ENCODE peak calls at places on chromosomes 12 and 14, in six cellular contexts. One of them, this sample, is unnamed. For H3K36me3, the result is how much of the 10 kb centered on the place peaks cover.

GRCh38 chr14:53295985-53296582 is 143.0 kb upstream of the DDHD1 start:
- DNase-seq in lower lobe of right lung: no peak
- DNase-seq in hepatocyte: peak
- DNase-seq in transverse colon: no peak
- DNase-seq in heart right ventricle: peak
- DNase-seq in psoas muscle: no peak
- DNase-seq in this sample: peak

GRCh38 chr14:73235531-73236155 is 1.7 kb upstream of the PAPLN start:
- DNase-seq in lower lobe of right lung: no peak
- DNase-seq in hepatocyte: peak
- DNase-seq in transverse colon: no peak
- DNase-seq in heart right ventricle: no peak
- DNase-seq in psoas muscle: peak
- DNase-seq in this sample: no peak

GRCh38 chr14:73465833-73466532 is 7.6 kb upstream of the NUMB start:
- DNase-seq in lower lobe of right lung: no peak
- DNase-seq in hepatocyte: no peak
- DNase-seq in transverse colon: no peak
- DNase-seq in heart right ventricle: no peak
- DNase-seq in psoas muscle: no peak
- DNase-seq in this sample: no peak

GRCh38 chr14:68249534-68250517 is 430.2 kb downstream of the RAD51B start:
- DNase-seq in lower lobe of right lung: no peak
- DNase-seq in hepatocyte: peak
- DNase-seq in transverse colon: no peak
- DNase-seq in heart right ventricle: no peak
- DNase-seq in psoas muscle: no peak
- DNase-seq in this sample: no peak

GRCh38 chr12:53078425-53079225 is 565 bp downstream of the SPRYD3 start:
- DNase-seq in lower lobe of right lung: no peak
- DNase-seq in hepatocyte: no peak
- DNase-seq in transverse colon: peak
- DNase-seq in heart right ventricle: no peak
- DNase-seq in psoas muscle: no peak
- DNase-seq in this sample: no peak

GRCh38 chr12:52615208-52615868 is 3.0 kb downstream of the KRT73 start:
- DNase-seq in lower lobe of right lung: no peak
- DNase-seq in hepatocyte: no peak
- DNase-seq in transverse colon: no peak
- DNase-seq in heart right ventricle: no peak
- DNase-seq in psoas muscle: no peak
- DNase-seq in this sample: no peak

GRCh38 chr12:4449862-4450222 is 4.2 kb upstream of the FGF6 start:
- DNase-seq in lower lobe of right lung: no peak
- DNase-seq in hepatocyte: no peak
- DNase-seq in transverse colon: peak
- DNase-seq in heart right ventricle: no peak
- DNase-seq in psoas muscle: no peak
- DNase-seq in this sample: no peak

GRCh38 chr14:53953828-53954550 is 2.6 kb downstream of the BMP4 start:
- DNase-seq in lower lobe of right lung: peak
- DNase-seq in hepatocyte: peak
- DNase-seq in transverse colon: peak
- DNase-seq in heart right ventricle: peak
- DNase-seq in psoas muscle: peak
- DNase-seq in this sample: no peak

GRCh38 chr12:124512667-124513296 is 54.6 kb downstream of the NCOR2 start:
- DNase-seq in lower lobe of right lung: peak
- DNase-seq in hepatocyte: peak
- DNase-seq in transverse colon: peak
- DNase-seq in heart right ventricle: peak
- DNase-seq in psoas muscle: peak
- DNase-seq in this sample: peak

GRCh38 chr14:69101331-69101826 is 51.5 kb downstream of the DCAF5 start:
- DNase-seq in lower lobe of right lung: no peak
- DNase-seq in hepatocyte: peak
- DNase-seq in transverse colon: no peak
- DNase-seq in heart right ventricle: peak
- DNase-seq in psoas muscle: no peak
- DNase-seq in this sample: no peak

GRCh38 chr12:94150483-94151225 is 2.3 kb downstream of the PLXNC1 start:
- DNase-seq in lower lobe of right lung: no peak
- DNase-seq in hepatocyte: peak
- DNase-seq in transverse colon: peak
- DNase-seq in heart right ventricle: no peak
- DNase-seq in psoas muscle: peak
- DNase-seq in this sample: peak

GRCh38 chr12:132581348-132582057 is 28.9 kb downstream of the LRCOL1 start:
- DNase-seq in lower lobe of right lung: no peak
- DNase-seq in hepatocyte: no peak
- DNase-seq in transverse colon: no peak
- DNase-seq in heart right ventricle: no peak
- DNase-seq in psoas muscle: no peak
- DNase-seq in this sample: no peak
- H3K4me3 ChIP-seq in lower lobe of right lung: no peak
- H3K4me3 ChIP-seq in hepatocyte: no peak
- H3K4me3 ChIP-seq in transverse colon: no peak
- H3K4me3 ChIP-seq in heart right ventricle: no peak
- H3K4me3 ChIP-seq in psoas muscle: no peak
- H3K4me3 ChIP-seq in this sample: no peak

GRCh38 chr12:27324452-27324999 is 8.1 kb upstream of the BMAL2 start:
- DNase-seq in lower lobe of right lung: no peak
- DNase-seq in hepatocyte: no peak
- DNase-seq in transverse colon: no peak
- DNase-seq in heart right ventricle: no peak
- DNase-seq in psoas muscle: no peak
- DNase-seq in this sample: no peak

GRCh38 chr12:27319394-27319793 is 13.2 kb upstream of the BMAL2 start:
- DNase-seq in lower lobe of right lung: no peak
- DNase-seq in hepatocyte: no peak
- DNase-seq in transverse colon: no peak
- DNase-seq in heart right ventricle: no peak
- DNase-seq in psoas muscle: no peak
- DNase-seq in this sample: no peak

GRCh38 chr12:27316947-27317346 is 15.7 kb upstream of the BMAL2 start:
- DNase-seq in lower lobe of right lung: no peak
- DNase-seq in hepatocyte: no peak
- DNase-seq in transverse colon: no peak
- DNase-seq in heart right ventricle: no peak
- DNase-seq in psoas muscle: no peak
- DNase-seq in this sample: no peak

DNA sequence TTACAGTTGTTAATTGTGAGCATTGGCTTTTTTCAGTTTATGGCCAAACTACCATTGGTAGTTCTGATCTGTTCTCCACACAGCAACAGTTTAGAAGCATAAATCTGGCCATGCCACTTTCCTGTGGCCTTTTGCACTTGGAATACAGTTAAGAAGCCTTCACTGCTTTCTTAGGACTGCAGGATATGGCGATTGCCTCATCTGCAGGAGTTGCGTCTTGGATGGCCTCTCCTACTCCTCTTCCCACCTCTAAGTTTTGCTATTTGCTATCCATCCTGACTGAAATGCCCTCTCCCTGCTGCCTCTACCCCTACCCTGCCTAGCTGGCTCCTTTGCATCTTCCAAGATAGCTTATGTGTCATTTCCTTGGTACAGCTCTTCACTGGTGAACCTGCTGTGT is 12.8 kb upstream of the BMAL2 start:
- DNase-seq in lower lobe of right lung: no peak
- DNase-seq in hepatocyte: no peak
- DNase-seq in transverse colon: no peak
- DNase-seq in heart right ventricle: no peak
- DNase-seq in psoas muscle: no peak
- DNase-seq in this sample: no peak
- H3K36me3 ChIP-seq in lower lobe of right lung: half or more
- H3K36me3 ChIP-seq in hepatocyte: under half
- H3K36me3 ChIP-seq in transverse colon: half or more
- H3K36me3 ChIP-seq in heart right ventricle: under half
- H3K36me3 ChIP-seq in psoas muscle: half or more
- H3K36me3 ChIP-seq in this sample: under half

DNA sequence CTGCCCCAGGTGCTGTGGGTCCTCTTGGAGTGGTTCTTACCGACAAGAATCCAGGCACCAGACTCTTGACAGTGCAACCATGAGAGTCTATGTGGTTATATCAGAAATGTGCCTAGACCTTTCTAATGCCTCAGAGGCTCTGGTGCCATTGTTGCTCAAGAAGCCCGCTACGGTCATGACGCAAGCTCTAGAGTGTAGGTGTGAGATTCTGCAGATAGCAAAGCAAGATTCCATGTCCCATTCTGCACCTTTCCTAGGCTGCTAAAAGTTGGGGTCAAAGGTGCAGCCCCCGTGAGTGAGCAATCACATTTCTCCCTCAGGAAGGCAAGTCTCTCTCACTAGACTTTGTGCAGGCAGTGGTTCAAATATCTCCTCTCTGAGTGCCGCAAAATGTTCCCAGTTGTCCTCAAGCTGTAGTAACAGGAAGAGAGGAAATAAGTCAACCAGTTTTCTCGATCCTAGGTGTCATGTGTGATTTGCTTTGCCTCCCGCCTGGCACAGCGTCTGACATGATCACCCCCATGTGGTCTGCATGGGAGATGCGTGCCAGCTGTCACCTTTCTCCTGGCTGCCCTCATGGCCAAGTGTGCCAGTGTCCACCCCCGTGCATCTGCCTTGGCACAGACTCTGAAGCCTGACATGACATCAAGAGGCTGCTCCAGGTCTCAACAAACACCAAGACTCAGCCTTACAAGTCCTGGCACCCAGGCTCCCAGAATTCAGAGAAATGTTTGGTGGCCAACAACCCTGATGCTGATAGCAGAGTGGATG is 122.5 kb upstream of the COCH start:
- DNase-seq in lower lobe of right lung: no peak
- DNase-seq in hepatocyte: no peak
- DNase-seq in transverse colon: no peak
- DNase-seq in heart right ventricle: no peak
- DNase-seq in psoas muscle: no peak
- DNase-seq in this sample: no peak
- TF ChIP-seq CTCF in lower lobe of right lung: no peak
- TF ChIP-seq CTCF in hepatocyte: no peak
- TF ChIP-seq CTCF in transverse colon: no peak
- TF ChIP-seq CTCF in heart right ventricle: no peak
- TF ChIP-seq CTCF in psoas muscle: no peak
- TF ChIP-seq CTCF in this sample: no peak

DNA sequence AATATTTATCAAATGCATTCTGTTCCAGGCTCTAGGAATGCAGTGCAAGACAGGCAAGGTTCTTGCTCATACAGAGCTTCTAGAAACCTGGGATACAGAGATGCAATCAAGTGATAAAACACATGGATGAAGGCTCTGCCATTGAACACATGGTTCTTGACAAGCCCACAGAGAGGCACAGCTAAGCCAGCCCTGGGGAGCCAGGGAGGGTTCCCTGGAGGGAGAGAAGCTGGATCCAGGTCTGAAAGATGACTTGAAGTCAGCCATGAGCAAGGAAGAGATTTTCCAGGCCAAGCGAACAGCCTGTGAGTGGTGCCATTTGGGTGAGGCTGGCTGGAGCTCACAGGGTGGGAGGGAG is 66.2 kb downstream of the IRF2BPL start:
- DNase-seq in lower lobe of right lung: no peak
- DNase-seq in hepatocyte: no peak
- DNase-seq in transverse colon: no peak
- DNase-seq in heart right ventricle: no peak
- DNase-seq in psoas muscle: no peak
- DNase-seq in this sample: no peak
- H3K4me3 ChIP-seq in lower lobe of right lung: peak
- H3K4me3 ChIP-seq in hepatocyte: peak
- H3K4me3 ChIP-seq in transverse colon: peak
- H3K4me3 ChIP-seq in heart right ventricle: peak
- H3K4me3 ChIP-seq in psoas muscle: peak
- H3K4me3 ChIP-seq in this sample: no peak

This sample was measured in mucosa of descending colon.